ENCODE peak calls at places on chromosome 14, in five cellular contexts. V, M, J, D and T are unnamed samples.

GRCh38 chr14:52380294-52380693 is 66.2 kb downstream of the PTGER2 start:
- DNase-seq in V (no peak), M (no peak), J (peak; percentile 25), D (peak; percentile 36), T (no peak)

GRCh38 chr14:77403798-77404197 is 19.5 kb downstream of the NOXRED1 start:
- DNase-seq in V (no peak), M (no peak), J (no peak), D (no peak), T (no peak)

GRCh38 chr14:75182820-75183219 is 6.4 kb upstream of the TMED10 start:
- DNase-seq in V (no peak), M (peak; percentile 50), J (no peak), D (no peak), T (no peak)

GRCh38 chr14:98189077-98189476 is 1082.9 kb downstream of the BCL11B start:
- DNase-seq in V (no peak), M (no peak), J (no peak), D (no peak), T (no peak)

GRCh38 chr14:20302042-20302761 is 3.5 kb downstream of the TTC5 start:
- DNase-seq in V (no peak), M (no peak), J (no peak), D (no peak), T (no peak)

GRCh38 chr14:24275524-24276139 is 4.2 kb upstream of the RABGGTA start:
- DNase-seq in V (no peak), M (peak; percentile 47), J (no peak), D (no peak), T (no peak)

GRCh38 chr14:77741438-77741837 is 19.5 kb downstream of the SNW1 start:
- DNase-seq in V (no peak), M (no peak), J (no peak), D (no peak), T (no peak)

GRCh38 chr14:61813101-61813596 is 50.9 kb downstream of the SNAPC1 start:
- DNase-seq in V (no peak), M (no peak), J (no peak), D (no peak), T (no peak)

GRCh38 chr14:69326611-69327010 is 66.7 kb downstream of the GALNT16 start:
- DNase-seq in V (no peak), M (no peak), J (no peak), D (no peak), T (no peak)

GRCh38 chr14:56581041-56581727 is 1.6 kb downstream of the TMEM260 start:
- DNase-seq in V (no peak), M (no peak), J (no peak), D (no peak), T (no peak)

GRCh38 chr14:75535164-75535898 is 13.1 kb downstream of the BATF start:
- DNase-seq in V (no peak), M (peak; percentile 31), J (no peak), D (no peak), T (no peak)

GRCh38 chr14:63493246-63493645 is 49.9 kb downstream of the PPP2R5E start:
- DNase-seq in V (peak; percentile 10), M (no peak), J (no peak), D (peak; percentile 72), T (no peak)

GRCh38 chr14:92905667-92906066 is 17.3 kb upstream of the CHGA start:
- DNase-seq in V (no peak), M (peak; percentile 94), J (no peak), D (no peak), T (no peak)

GRCh38 chr14:54975856-54976255 is 51.0 kb downstream of the WDHD1 start:
- DNase-seq in V (no peak), M (no peak), J (no peak), D (peak; percentile 4), T (no peak)

GRCh38 chr14:83874662-83875061 is 1655.3 kb upstream of the FLRT2 start:
- DNase-seq in V (no peak), M (no peak), J (no peak), D (no peak), T (no peak)

GRCh38 chr14:87732562-87732961 is 260.4 kb downstream of the GALC start:
- DNase-seq in V (no peak), M (no peak), J (no peak), D (no peak), T (no peak)

GRCh38 chr14:101473795-101474562 is 87.3 kb upstream of the DIO3 start:
- DNase-seq in V (no peak), M (no peak), J (no peak), D (no peak), T (no peak)

GRCh38 chr14:100692859-100693558 is 33.7 kb upstream of the DLK1 start:
- DNase-seq in V (peak; percentile 91), M (peak; percentile 65), J (no peak), D (peak; percentile 85), T (peak; percentile 87)

GRCh38 chr14:91947196-91948184 is at the start of gene FBLN5:
- DNase-seq in V (no peak), M (no peak), J (no peak), D (peak; percentile 17), T (peak; percentile 52)

GRCh38 chr14:45990252-45990651 is 661.3 kb downstream of the RPL10L start:
- DNase-seq in V (peak; percentile 1), M (no peak), J (no peak), D (peak; percentile 10), T (no peak)

GRCh38 chr14:51242545-51243490 is 2.8 kb downstream of the TMX1 start:
- DNase-seq in V (no peak), M (no peak), J (no peak), D (no peak), T (no peak)

GRCh38 chr14:70186826-70187483 is 1.8 kb downstream of the SLC8A3 start:
- DNase-seq in V (no peak), M (no peak), J (no peak), D (no peak), T (peak; percentile 19)

GRCh38 chr14:95291859-95292542 is 27.7 kb downstream of the CLMN start:
- DNase-seq in V (peak; percentile 21), M (no peak), J (no peak), D (peak; percentile 50), T (peak; percentile 62)
- TF ChIP-seq MAX in V (no peak), M (no peak), J (no peak), D (no peak), T (no peak)

GRCh38 chr14:90137807-90138206 is 76.0 kb downstream of the KCNK13 start:
- DNase-seq in V (no peak), M (no peak), J (no peak), D (no peak), T (peak; percentile 52)

GRCh38 chr14:90139199-90139598 is 77.4 kb downstream of the KCNK13 start:
- DNase-seq in V (no peak), M (no peak), J (no peak), D (no peak), T (no peak)

GRCh38 chr14:90136904-90137303 is 75.1 kb downstream of the KCNK13 start:
- DNase-seq in V (no peak), M (no peak), J (no peak), D (no peak), T (peak; percentile 52)

GRCh38 chr14:90140298-90140955 is 78.6 kb downstream of the KCNK13 start:
- DNase-seq in V (no peak), M (no peak), J (no peak), D (no peak), T (peak; percentile 62)

DNA sequence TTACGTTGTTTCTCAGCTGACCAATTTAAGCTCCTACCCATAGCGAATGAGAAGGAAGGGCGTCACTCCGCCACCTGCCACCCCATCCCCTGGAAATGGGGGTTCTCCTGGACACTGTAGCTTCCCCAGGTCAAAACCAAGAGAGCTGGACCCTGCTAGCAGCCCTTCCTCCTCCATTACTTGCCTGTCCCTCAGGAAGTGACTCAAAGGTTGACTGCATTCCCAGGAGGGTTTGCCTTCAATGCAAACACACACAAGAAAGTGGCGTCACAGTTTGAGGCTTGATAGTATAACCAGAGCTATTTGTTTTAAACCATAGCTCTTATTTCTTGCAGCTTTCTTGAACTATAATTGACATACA is 79.1 kb downstream of the KCNK13 start:
- DNase-seq in V (no peak), M (no peak), J (no peak), D (peak; percentile 62), T (peak; percentile 61)
- H3K4me2 ChIP-seq in V (no peak overlapping the region), M (no peak overlapping the region), J (no peak overlapping the region), D (peak overlapping the region; percentile 36), T (peak overlapping the region; percentile 71)

DNA sequence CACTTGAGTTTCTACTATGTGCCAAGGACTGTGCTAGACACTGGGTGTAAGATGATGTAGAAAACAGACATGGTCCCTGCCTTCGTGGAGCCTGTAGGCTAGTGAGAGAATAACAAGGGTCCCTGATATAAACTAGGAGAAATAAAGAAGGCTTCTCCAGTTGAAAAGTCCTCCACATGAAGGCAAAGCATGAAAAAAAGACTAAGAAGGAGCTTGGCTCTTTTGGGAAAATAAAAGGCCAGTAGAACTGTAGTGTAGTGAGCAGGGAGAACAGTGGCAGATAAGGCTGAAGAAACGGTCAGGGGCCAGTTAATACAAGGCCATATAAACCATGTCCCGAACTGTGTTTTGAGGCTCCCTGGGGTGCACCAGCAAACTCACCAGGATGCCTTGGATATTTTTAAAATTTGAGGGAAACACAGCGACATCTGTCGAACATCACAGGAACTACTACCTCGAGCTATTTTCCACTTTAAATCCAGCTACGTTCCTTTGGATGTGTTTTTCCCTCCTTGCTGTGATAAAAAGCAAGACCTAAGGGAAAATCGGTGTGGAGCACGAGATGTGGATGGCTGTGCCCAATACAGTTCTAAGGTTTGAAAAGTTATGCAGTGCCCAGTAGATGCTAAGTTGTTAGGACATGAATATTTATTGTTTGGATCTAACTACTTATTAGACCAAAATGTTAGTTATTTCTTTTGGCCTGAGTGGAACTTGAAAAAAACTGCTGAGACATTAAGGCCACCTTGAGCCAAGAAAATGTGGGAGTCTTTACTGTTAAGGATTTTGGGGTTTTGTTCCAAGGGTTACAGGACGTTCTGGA is 8.5 kb upstream of the CFL2 start:
- DNase-seq in V (peak; percentile 61), M (peak; percentile 71), J (no peak), D (peak; percentile 70), T (peak; percentile 78)
- TF ChIP-seq MAX in V (peak; percentile 27), M (no peak), J (no peak), D (no peak), T (no peak)

GRCh38 chr14:49583629-49584028 is 2.6 kb downstream of the RPS29 start:
- DNase-seq in V (no peak), M (no peak), J (no peak), D (no peak), T (no peak)

GRCh38 chr14:49581961-49582210 is 4.3 kb downstream of the RPS29 start:
- DNase-seq in V (no peak), M (no peak), J (no peak), D (no peak), T (no peak)

GRCh38 chr14:49584058-49584457 is 2.1 kb downstream of the RPS29 start:
- DNase-seq in V (no peak), M (no peak), J (no peak), D (no peak), T (no peak)

GRCh38 chr14:49581209-49581960 is 4.8 kb downstream of the RPS29 start:
- DNase-seq in V (no peak), M (no peak), J (no peak), D (no peak), T (no peak)

DNA sequence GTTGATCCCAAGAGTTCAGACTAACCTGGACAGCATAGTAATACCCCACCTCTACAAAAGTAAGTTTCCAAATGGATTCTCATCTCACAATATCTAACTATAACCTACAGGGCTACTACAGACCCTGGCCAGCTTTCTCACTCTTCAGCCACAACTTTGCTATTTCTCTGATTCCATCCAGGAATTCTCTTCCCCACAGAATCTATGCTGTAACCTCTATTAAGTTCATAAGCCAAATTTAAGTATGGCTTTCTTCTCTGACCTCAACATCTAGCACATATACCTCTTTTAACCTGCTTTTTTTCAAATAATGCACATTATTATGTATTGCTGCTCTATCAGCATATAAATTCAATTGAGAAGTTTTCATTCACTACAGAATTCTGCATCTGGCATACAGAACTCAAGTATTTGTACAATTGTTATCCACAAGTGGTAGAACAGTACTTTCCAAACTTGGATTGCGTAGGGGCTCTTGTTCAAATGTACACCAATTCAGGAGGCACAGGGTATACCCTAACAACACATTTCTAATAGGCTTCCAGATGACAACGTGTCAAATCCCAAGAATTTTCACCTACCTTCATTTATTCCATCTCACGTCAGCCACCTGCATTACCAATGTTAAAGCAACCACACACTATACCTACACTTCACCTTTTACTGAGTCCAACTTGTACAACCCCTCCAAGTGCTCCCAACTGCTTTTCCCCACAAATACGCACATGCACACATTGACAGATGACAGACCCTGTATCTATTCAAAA is 3.8 kb downstream of the RPS29 start:
- DNase-seq in V (no peak), M (no peak), J (no peak), D (no peak), T (no peak)
- H3K4me2 ChIP-seq in V (peak overlapping the region; percentile 6), M (peak overlapping the region; percentile 75), J (peak overlapping the region; percentile 5), D (peak overlapping the region; percentile 82), T (no peak overlapping the region)